ENCODE peak calls at places on chromosomes 6 and 20, in nine cellular contexts. F is stimulated activated CD8-positive, alpha-beta memory T cell treated with anti-CD3 and anti-CD28 coated beads, Interleukin-2, amount 100 ng/mL, for 48 hours; Y is iris pigment epithelial cell; D is AG08396; T is activated CD4-positive, alpha-beta T cell treated with anti-CD3 and anti-CD28 coated beads, Interleukin-2, amount 50 U/mL, for 24 hours; S is omental fat pad; V is dermis microvascular lymphatic vessel endothelial cell; E is hippocampal formation; N is hypothalamus. R is an unnamed sample.

GRCh38 chr6:55916188-55916587 is 40.8 kb upstream of the BMP5 start:
- DNase-seq in N (no peak), F (no peak), D (peak), T (no peak), S (no peak), V (no peak), E (no peak), Y (peak), R (no peak)

GRCh38 chr20:48738399-48739304 is 89.1 kb downstream of the PREX1 start:
- DNase-seq in Y (no peak), E (peak), T (peak), N (no peak), D (no peak), S (no peak), F (peak), V (no peak), R (peak)

GRCh38 chr6:161924516-161925116 is 650.8 kb upstream of the AGPAT4 start:
- DNase-seq in S (no peak), V (no peak), D (no peak), Y (no peak), F (no peak), N (no peak), E (no peak), T (no peak), R (no peak)

GRCh38 chr20:40325006-40325563 is 364.0 kb downstream of the MAFB start:
- DNase-seq in V (no peak), F (no peak), N (no peak), Y (no peak), E (no peak), D (no peak), S (no peak), T (no peak), R (no peak)

GRCh38 chr6:57158658-57159057 is 13.5 kb upstream of the BAG2 start:
- DNase-seq in N (no peak), Y (peak), T (no peak), V (no peak), D (no peak), S (no peak), F (no peak), E (no peak), R (no peak)

GRCh38 chr20:23626040-23626620 is 11.6 kb downstream of the CST3 start:
- DNase-seq in F (no peak), S (no peak), T (no peak), Y (peak), E (no peak), N (no peak), V (no peak), D (no peak), R (no peak)

GRCh38 chr6:20377623-20378265 is 23.9 kb upstream of the E2F3 start:
- DNase-seq in F (no peak), V (no peak), N (no peak), S (no peak), Y (peak), T (no peak), E (no peak), D (peak), R (no peak)

GRCh38 chr6:786946-787763 is 94.2 kb upstream of the EXOC2 start:
- DNase-seq in F (no peak), D (peak), Y (no peak), V (peak), N (no peak), S (no peak), T (no peak), E (no peak), R (no peak)

GRCh38 chr6:32854376-32855178 is 585 bp downstream of the PSMB9 start:
- DNase-seq in T (peak), V (no peak), S (no peak), N (no peak), D (peak), Y (peak), E (peak), F (no peak), R (peak)

GRCh38 chr6:116648161-116648560 is 20.4 kb downstream of the ZUP1 start:
- DNase-seq in F (no peak), N (no peak), S (no peak), D (no peak), Y (peak), V (peak), E (no peak), T (no peak), R (no peak)

GRCh38 chr6:161439093-161439492 is 165.2 kb upstream of the AGPAT4 start:
- DNase-seq in T (no peak), E (peak), Y (peak), V (no peak), N (peak), D (peak), F (no peak), S (no peak), R (no peak)

GRCh38 chr20:13723015-13723414 is 61.7 kb downstream of the ESF1 start:
- DNase-seq in F (no peak), Y (peak), V (no peak), E (no peak), N (no peak), D (no peak), T (no peak), S (no peak), R (no peak)

GRCh38 chr6:42746452-42747400 is 823 bp upstream of the TBCC start:
- DNase-seq in T (peak), Y (peak), E (peak), D (peak), F (peak), N (peak), S (no peak), V (peak), R (peak)

GRCh38 chr6:114058435-114058834 is 87.5 kb upstream of the HDAC2 start:
- DNase-seq in V (no peak), Y (no peak), T (no peak), N (no peak), E (no peak), F (no peak), D (no peak), S (no peak), R (no peak)

GRCh38 chr6:20827798-20828197 is 293.5 kb downstream of the CDKAL1 start:
- DNase-seq in S (no peak), V (no peak), Y (peak), N (no peak), F (no peak), E (no peak), D (peak), T (no peak), R (no peak)

GRCh38 chr6:105810105-105810921 is 275.8 kb upstream of the PRDM1 start:
- DNase-seq in S (no peak), E (no peak), F (peak), T (peak), N (no peak), Y (peak), D (peak), V (no peak), R (no peak)

GRCh38 chr6:36436466-36436865 is 6.2 kb downstream of the PXT1 start:
- DNase-seq in F (no peak), S (no peak), D (no peak), Y (peak), V (no peak), T (no peak), N (no peak), E (no peak), R (no peak)

GRCh38 chr6:147154454-147154853 is 49.8 kb upstream of the STXBP5 start:
- DNase-seq in E (no peak), D (peak), N (no peak), F (no peak), T (no peak), Y (peak), V (no peak), S (no peak), R (no peak)